ENCODE peak calls at places on chromosome 1, in eight cellular contexts. O is ovary, F is DND-41, U is HFF-Myc, H is OCI-LY7, Q is GM13976, Y is fibroblast of pulmonary artery, T is mesothelial cell of epicardium. L is an unnamed sample.
A peak's percentile ranks its signal among the peaks of the same experiment; 100 is the strongest.

GRCh38 chr1:160888926-160889325 is 3.9 kb upstream of the ITLN1 start:
- DNase-seq in O (no peak), F (no peak), U (no peak), H (no peak), Q (no peak), Y (no peak), T (no peak), L (no peak)

GRCh38 chr1:33454646-33455282 is 17.7 kb upstream of the ZSCAN20 start:
- DNase-seq in O (no peak), F (no peak), U (no peak), H (no peak), Q (no peak), Y (no peak), T (no peak), L (no peak)

GRCh38 chr1:109500886-109501285 is 7.0 kb downstream of the CYB561D1 start:
- DNase-seq in O (peak; percentile 55), F (no peak), U (no peak), H (no peak), Q (no peak), Y (peak; percentile 35), T (no peak), L (no peak)

GRCh38 chr1:16229976-16230740 is 6.8 kb downstream of the CPLANE2 start:
- DNase-seq in O (no peak), F (no peak), U (no peak), H (no peak), Q (no peak), Y (no peak), T (no peak), L (no peak)

GRCh38 chr1:235011064-235011598 is 117.5 kb downstream of the TOMM20 start:
- DNase-seq in O (no peak), F (peak; percentile 45), U (no peak), H (peak; percentile 74), Q (peak; percentile 73), Y (no peak), T (no peak), L (no peak)

GRCh38 chr1:81682490-81682889 is 118.2 kb upstream of the ADGRL2 start:
- DNase-seq in O (no peak), F (no peak), U (no peak), H (no peak), Q (no peak), Y (peak; percentile 66), T (no peak), L (no peak)

GRCh38 chr1:179120736-179121135 is 38.9 kb downstream of the TOR3A start:
- DNase-seq in O (no peak), F (no peak), U (no peak), H (no peak), Q (no peak), Y (no peak), T (no peak), L (no peak)

GRCh38 chr1:229855999-229856650 is 210.9 kb upstream of the GALNT2 start:
- DNase-seq in O (no peak), F (peak; percentile 80), U (no peak), H (peak; percentile 87), Q (peak; percentile 75), Y (no peak), T (no peak), L (no peak)

GRCh38 chr1:77430966-77431735 is 149.3 kb downstream of the AK5 start:
- DNase-seq in O (no peak), F (no peak), U (no peak), H (no peak), Q (no peak), Y (peak; percentile 37), T (no peak), L (no peak)

GRCh38 chr1:37958690-37959089 is 11.8 kb upstream of the INPP5B start:
- DNase-seq in O (no peak), F (no peak), U (no peak), H (no peak), Q (no peak), Y (peak; percentile 77), T (no peak), L (no peak)

GRCh38 chr1:2459757-2460156 is 16.3 kb upstream of the PLCH2 start:
- DNase-seq in O (no peak), F (no peak), U (no peak), H (no peak), Q (no peak), Y (peak; percentile 53), T (no peak), L (no peak)

GRCh38 chr1:8004113-8004802 is 21.9 kb downstream of the ERRFI1 start:
- DNase-seq in O (no peak), F (no peak), U (no peak), H (no peak), Q (no peak), Y (peak; percentile 63), T (no peak), L (no peak)

GRCh38 chr1:25223471-25223870 is 8.8 kb downstream of the SYF2 start:
- DNase-seq in O (no peak), F (no peak), U (no peak), H (no peak), Q (no peak), Y (peak; percentile 45), T (no peak), L (no peak)

GRCh38 chr1:58816072-58816746 is 32.4 kb upstream of the JUN start:
- DNase-seq in O (peak; percentile 89), F (peak; percentile 89), U (peak; percentile 40), H (peak; percentile 84), Q (peak; percentile 92), Y (peak; percentile 86), T (peak; percentile 66), L (peak; percentile 88)

GRCh38 chr1:226990133-226990716 is 50.1 kb downstream of the COQ8A start:
- DNase-seq in O (no peak), F (no peak), U (no peak), H (no peak), Q (peak; percentile 64), Y (peak; percentile 51), T (no peak), L (no peak)

GRCh38 chr1:234960722-234961467 is 167.7 kb downstream of the TOMM20 start:
- DNase-seq in O (no peak), F (no peak), U (no peak), H (no peak), Q (no peak), Y (peak; percentile 83), T (no peak), L (no peak)

GRCh38 chr1:182120411-182121258 is 59.1 kb upstream of the ZNF648 start:
- DNase-seq in O (peak; percentile 81), F (no peak), U (no peak), H (no peak), Q (no peak), Y (peak; percentile 4), T (no peak), L (peak; percentile 75)

GRCh38 chr1:95496307-95496706 is 262.3 kb downstream of the RWDD3 start:
- DNase-seq in O (no peak), F (no peak), U (no peak), H (no peak), Q (no peak), Y (no peak), T (no peak), L (no peak)

GRCh38 chr1:112674440-112674985 is at the start of gene MOV10:
- DNase-seq in O (peak; percentile 73), F (peak; percentile 76), U (no peak), H (peak; percentile 63), Q (peak; percentile 79), Y (peak; percentile 76), T (no peak), L (peak; percentile 84)

GRCh38 chr1:3641046-3641760 is 8.7 kb downstream of the WRAP73 start:
- DNase-seq in O (no peak), F (no peak), U (no peak), H (no peak), Q (no peak), Y (no peak), T (no peak), L (no peak)

GRCh38 chr1:183810172-183810571 is 5.3 kb downstream of the RGL1 start:
- DNase-seq in O (no peak), F (no peak), U (no peak), H (no peak), Q (no peak), Y (no peak), T (no peak), L (no peak)

DNA sequence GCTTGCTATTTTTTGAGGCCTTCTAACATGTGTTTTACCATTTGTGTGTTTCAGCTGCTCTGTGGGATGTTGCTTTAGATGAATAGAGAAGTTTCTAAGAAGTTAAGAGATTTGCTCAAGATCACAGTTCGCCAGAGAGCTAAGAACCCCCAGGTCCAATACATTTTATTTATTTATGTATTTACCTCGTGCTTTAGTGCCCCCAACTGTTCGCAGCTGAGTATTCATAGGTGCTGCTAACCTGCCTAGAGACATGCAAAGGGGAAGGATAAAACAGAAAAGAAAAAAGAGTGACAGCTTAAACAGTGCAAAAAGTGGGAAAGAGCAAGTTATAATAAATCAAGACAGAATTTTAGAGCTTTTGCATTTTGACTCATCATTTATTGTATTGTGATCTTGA is 31.1 kb downstream of the NFYC start:
- DNase-seq in O (no peak), F (no peak), U (no peak), H (peak; percentile 24), Q (no peak), Y (no peak), T (no peak), L (no peak)
- TF ChIP-seq CTCF in O (no peak), F (peak; percentile 10), U (no peak), H (peak; percentile 75), Q (no peak), Y (no peak), T (no peak), L (no peak)

GRCh38 chr1:114758251-114758832 is 558 bp upstream of the CSDE1 start:
- DNase-seq in O (no peak), F (no peak), U (peak; percentile 6), H (peak; percentile 13), Q (no peak), Y (no peak), T (no peak), L (peak; percentile 22)
- TF ChIP-seq CTCF in O (no peak), F (no peak), U (no peak), H (peak; percentile 27), Q (no peak), Y (no peak), T (peak; percentile 11), L (no peak)

DNA sequence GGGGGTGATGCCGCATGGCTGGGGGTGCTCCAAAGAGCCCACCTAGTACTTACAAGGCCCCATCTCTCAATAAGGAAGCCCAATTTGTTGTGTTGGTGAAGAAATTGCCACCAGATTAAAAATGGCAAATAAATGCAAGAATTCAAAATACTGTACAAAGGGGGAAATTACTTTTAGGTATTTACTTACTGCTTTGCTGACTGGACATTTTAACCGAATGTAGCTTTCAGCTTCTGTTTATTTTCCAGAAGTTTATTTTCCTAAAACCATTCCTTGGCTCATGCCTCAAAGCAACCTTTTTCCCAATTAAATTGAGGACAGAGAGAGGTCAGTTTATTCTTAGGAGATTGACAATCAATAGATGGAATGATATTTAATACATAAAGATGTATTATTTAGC is 47.6 kb upstream of the H6PD start:
- DNase-seq in O (no peak), F (no peak), U (no peak), H (no peak), Q (no peak), Y (no peak), T (no peak), L (no peak)
- TF ChIP-seq CTCF in O (no peak), F (no peak), U (no peak), H (no peak), Q (no peak), Y (no peak), T (no peak), L (no peak)

GRCh38 chr1:233714631-233715217 is 100.8 kb downstream of the KCNK1 start:
- DNase-seq in O (no peak), F (no peak), U (no peak), H (no peak), Q (no peak), Y (no peak), T (no peak), L (no peak)
- TF ChIP-seq CTCF in O (no peak), F (no peak), U (no peak), H (no peak), Q (no peak), Y (no peak), T (no peak), L (no peak)

GRCh38 chr1:206505702-206506375 is 1.5 kb upstream of the RASSF5 start:
- DNase-seq in O (no peak), F (no peak), U (no peak), H (no peak), Q (no peak), Y (peak; percentile 63), T (no peak), L (peak; percentile 69)
- TF ChIP-seq CTCF in O (no peak), F (peak; percentile 42), U (peak; percentile 66), H (peak; percentile 73), Q (peak; percentile 31), Y (peak; percentile 71), T (peak; percentile 49), L (peak; percentile 75)